ENCODE peak calls at places on chromosomes 1 and 21, in five cellular contexts. L is PC-9, V is mammary epithelial cell, C is AG04450, K is HFFc6. Q is an unnamed sample.

GRCh38 chr1:150484431-150484830 is 2.8 kb upstream of the TARS2 start:
- DNase-seq in L (no peak), V (peak), C (no peak), K (peak), Q (no peak)

GRCh38 chr21:45834026-45834715 is 147.4 kb upstream of the COL6A1 start:
- DNase-seq in L (no peak), V (no peak), C (no peak), K (no peak), Q (no peak)

GRCh38 chr1:111690306-111690617 is 48.9 kb downstream of the INKA2 start:
- DNase-seq in L (peak), V (peak), C (peak), K (peak), Q (no peak)

GRCh38 chr21:33578959-33579542 is 9.4 kb downstream of the DONSON start:
- DNase-seq in L (no peak), V (peak), C (no peak), K (peak), Q (no peak)

GRCh38 chr1:238562376-238562775 is 671.7 kb upstream of the ZP4 start:
- DNase-seq in L (no peak), V (peak), C (no peak), K (no peak), Q (no peak)

GRCh38 chr1:45410850-45411509 is 70.7 kb upstream of the MUTYH start:
- DNase-seq in L (peak), V (peak), C (no peak), K (peak), Q (no peak)

GRCh38 chr1:45643341-45643740 is 19.5 kb upstream of the CCDC17 start:
- DNase-seq in L (no peak), V (no peak), C (no peak), K (no peak), Q (no peak)

GRCh38 chr21:42061195-42061865 is 9.8 kb upstream of the UMODL1 start:
- DNase-seq in L (no peak), V (no peak), C (no peak), K (no peak), Q (peak)

GRCh38 chr1:236853916-236854601 is 59.0 kb downstream of the MTR start:
- DNase-seq in L (no peak), V (no peak), C (no peak), K (peak), Q (no peak)

GRCh38 chr1:174812026-174812425 is 187.7 kb upstream of the CACYBP start:
- DNase-seq in L (no peak), V (no peak), C (no peak), K (no peak), Q (no peak)

GRCh38 chr1:183757061-183757460 is 47.9 kb upstream of the RGL1 start:
- DNase-seq in L (peak), V (peak), C (peak), K (peak), Q (no peak)

GRCh38 chr1:196115641-196116040 is 492.6 kb downstream of the KCNT2 start:
- DNase-seq in L (no peak), V (peak), C (peak), K (peak), Q (no peak)

GRCh38 chr1:37901893-37902225 is 42.5 kb upstream of the MTF1 start:
- DNase-seq in L (no peak), V (no peak), C (no peak), K (no peak), Q (no peak)

GRCh38 chr1:8571200-8571984 is 246.0 kb downstream of the RERE start:
- DNase-seq in L (no peak), V (peak), C (no peak), K (peak), Q (no peak)

GRCh38 chr21:33914188-33914587 is 1.4 kb downstream of the ATP5PO start:
- DNase-seq in L (no peak), V (peak), C (no peak), K (no peak), Q (no peak)

GRCh38 chr1:183139281-183139942 is 46.7 kb upstream of the LAMC2 start:
- DNase-seq in L (no peak), V (peak), C (peak), K (peak), Q (no peak)

GRCh38 chr1:18926315-18927081 is 24.1 kb upstream of the ALDH4A1 start:
- DNase-seq in L (peak), V (peak), C (peak), K (peak), Q (peak)

GRCh38 chr1:41742219-41742618 is 176.5 kb downstream of the HIVEP3 start:
- DNase-seq in L (no peak), V (no peak), C (peak), K (peak), Q (no peak)

GRCh38 chr21:43825936-43826622 is 36.7 kb downstream of the RRP1 start:
- DNase-seq in L (peak), V (no peak), C (no peak), K (no peak), Q (no peak)

GRCh38 chr1:94001397-94002045 is 92.3 kb upstream of the GCLM start:
- DNase-seq in L (no peak), V (no peak), C (no peak), K (no peak), Q (no peak)

GRCh38 chr1:15803380-15803779 is 4.1 kb downstream of the UQCRHL start:
- DNase-seq in L (no peak), V (no peak), C (no peak), K (peak), Q (no peak)

GRCh38 chr21:43967981-43968380 is 44.1 kb upstream of the TRAPPC10 start:
- DNase-seq in L (no peak), V (no peak), C (no peak), K (no peak), Q (no peak)

GRCh38 chr1:115595279-115596079 is 46.3 kb upstream of the VANGL1 start:
- DNase-seq in L (peak), V (peak), C (peak), K (peak), Q (peak)
- TF ChIP-seq CTCF in L (peak), V (peak), C (peak), K (peak), Q (peak)

DNA sequence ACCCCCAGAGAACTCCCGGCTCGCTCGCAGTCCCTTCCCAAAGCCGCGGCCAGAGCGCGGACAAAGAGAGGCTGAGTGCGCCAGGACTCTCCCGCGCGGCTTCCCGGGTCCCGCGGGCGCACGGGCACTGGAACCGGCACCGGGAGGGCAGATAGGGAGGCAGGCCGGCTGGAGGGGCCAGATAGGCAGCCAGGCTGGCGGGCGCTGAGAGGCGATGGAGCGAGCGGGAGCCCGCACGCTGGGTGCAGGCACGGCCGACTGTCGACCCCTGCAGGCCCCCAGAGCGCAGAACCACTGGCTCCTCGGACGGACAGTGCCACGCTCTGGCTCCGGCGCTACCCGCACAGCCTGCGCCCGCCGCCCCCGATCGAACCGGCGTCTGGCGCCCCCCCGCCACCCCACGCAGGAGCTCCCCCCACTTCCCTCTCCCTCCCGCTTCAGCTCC is 634 bp downstream of the SLC6A9 start:
- DNase-seq in L (no peak), V (no peak), C (no peak), K (no peak), Q (peak)
- TF ChIP-seq CTCF in L (no peak), V (no peak), C (peak), K (peak), Q (peak)

GRCh38 chr1:207620573-207620893 is 24.4 kb upstream of the CR1L start:
- DNase-seq in L (no peak), V (no peak), C (no peak), K (no peak), Q (no peak)
- TF ChIP-seq CTCF in L (peak), V (no peak), C (no peak), K (peak), Q (no peak)

GRCh38 chr1:229231754-229232119 is 39.2 kb upstream of the RAB4A start:
- DNase-seq in L (no peak), V (no peak), C (no peak), K (no peak), Q (no peak)
- TF ChIP-seq CTCF in L (no peak), V (peak), C (no peak), K (peak), Q (no peak)

DNA sequence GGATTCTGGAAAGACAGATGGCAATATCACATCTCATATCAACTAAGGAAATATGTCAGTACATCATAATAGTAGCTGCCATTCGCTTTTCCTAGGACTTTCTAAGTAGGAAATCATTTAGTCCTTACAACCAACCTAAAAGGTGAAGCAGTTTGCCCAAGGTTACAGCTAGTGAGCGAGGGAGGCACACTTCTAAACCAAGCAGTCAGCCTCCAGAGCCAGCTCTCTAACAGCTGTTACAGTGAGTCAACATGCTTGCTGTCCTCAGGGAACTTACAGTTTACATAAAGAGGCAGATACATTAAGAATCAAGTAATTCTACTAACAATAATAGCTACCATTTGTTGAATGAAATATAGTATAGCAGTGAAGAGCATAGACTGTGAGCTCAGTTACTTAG is 57.1 kb downstream of the GIPC2 start:
- DNase-seq in L (no peak), V (no peak), C (no peak), K (no peak), Q (no peak)
- TF ChIP-seq CTCF in L (no peak), V (no peak), C (no peak), K (no peak), Q (no peak)

GRCh38 chr1:55246331-55246730 is 31.2 kb upstream of the USP24 start:
- DNase-seq in L (no peak), V (no peak), C (no peak), K (no peak), Q (no peak)
- TF ChIP-seq CTCF in L (no peak), V (no peak), C (no peak), K (no peak), Q (no peak)

GRCh38 chr1:216927111-216927510 is 203.9 kb upstream of the ESRRG start:
- DNase-seq in L (no peak), V (no peak), C (no peak), K (no peak), Q (no peak)
- TF ChIP-seq CTCF in L (no peak), V (no peak), C (no peak), K (no peak), Q (no peak)

GRCh38 chr21:36863260-36863659 is 103.2 kb downstream of the HLCS start:
- DNase-seq in L (no peak), V (no peak), C (no peak), K (no peak), Q (no peak)

GRCh38 chr21:36861924-36862323 is 104.5 kb downstream of the HLCS start:
- DNase-seq in L (no peak), V (no peak), C (no peak), K (no peak), Q (no peak)

GRCh38 chr21:36867506-36867905 is 99.0 kb downstream of the HLCS start:
- DNase-seq in L (no peak), V (no peak), C (no peak), K (no peak), Q (no peak)

GRCh38 chr21:36864974-36865373 is 101.5 kb downstream of the HLCS start:
- DNase-seq in L (no peak), V (no peak), C (no peak), K (no peak), Q (no peak)

DNA sequence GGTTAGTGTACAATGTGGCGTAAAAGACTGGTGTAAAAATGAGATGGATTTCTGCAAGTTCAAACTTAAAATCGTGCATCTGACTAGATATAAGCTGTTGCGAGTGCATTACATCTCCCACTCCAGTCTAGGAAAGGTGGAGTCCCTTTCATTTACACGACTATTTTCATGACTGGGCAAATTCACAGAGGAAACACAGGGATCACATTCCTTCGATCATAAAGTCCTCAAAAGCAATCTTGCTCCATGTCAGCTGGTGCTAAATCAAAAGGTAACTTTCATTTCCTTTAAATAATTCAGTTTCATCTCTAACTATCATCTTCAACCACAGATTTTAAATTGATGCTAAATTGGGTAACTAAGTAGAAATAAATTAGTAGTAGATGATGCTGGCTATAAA is 100.0 kb downstream of the HLCS start:
- DNase-seq in L (no peak), V (no peak), C (no peak), K (no peak), Q (no peak)
- TF ChIP-seq CTCF in L (no peak), V (no peak), C (no peak), K (no peak), Q (no peak)

Q was measured in GM10248.